ENCODE peak calls at places on chromosomes 6 and 20, in four cellular contexts. One of them, this sample, is unnamed.

GRCh38 chr6:28982476-28983266 is 22.4 kb downstream of the ZNF311 start:
- DNase-seq in AG04450: no peak
- DNase-seq in stomach: no peak
- DNase-seq in CD4-positive, CD25-positive, alpha-beta regulatory T cell: no peak
- DNase-seq in this sample: peak

GRCh38 chr6:72787521-72788031 is 165.7 kb downstream of the KCNQ5 start:
- DNase-seq in AG04450: peak
- DNase-seq in stomach: no peak
- DNase-seq in CD4-positive, CD25-positive, alpha-beta regulatory T cell: no peak
- DNase-seq in this sample: no peak

GRCh38 chr20:17872434-17872833 is 96.2 kb downstream of the SNX5 start:
- DNase-seq in AG04450: no peak
- DNase-seq in stomach: no peak
- DNase-seq in CD4-positive, CD25-positive, alpha-beta regulatory T cell: no peak
- DNase-seq in this sample: no peak

GRCh38 chr6:109349419-109349987 is 32.8 kb downstream of the CD164 start:
- DNase-seq in AG04450: peak
- DNase-seq in stomach: peak
- DNase-seq in CD4-positive, CD25-positive, alpha-beta regulatory T cell: no peak
- DNase-seq in this sample: no peak

GRCh38 chr6:75117701-75118100 is 88.2 kb downstream of the COL12A1 start:
- DNase-seq in AG04450: no peak
- DNase-seq in stomach: no peak
- DNase-seq in CD4-positive, CD25-positive, alpha-beta regulatory T cell: no peak
- DNase-seq in this sample: no peak

GRCh38 chr20:9114709-9115108 is 45.8 kb downstream of the PLCB4 start:
- DNase-seq in AG04450: no peak
- DNase-seq in stomach: no peak
- DNase-seq in CD4-positive, CD25-positive, alpha-beta regulatory T cell: no peak
- DNase-seq in this sample: no peak

GRCh38 chr20:44448753-44449546 is 26.7 kb upstream of the TTPAL start:
- DNase-seq in AG04450: no peak
- DNase-seq in stomach: no peak
- DNase-seq in CD4-positive, CD25-positive, alpha-beta regulatory T cell: no peak
- DNase-seq in this sample: peak

GRCh38 chr6:149933036-149933435 is 8.8 kb upstream of the ULBP2 start:
- DNase-seq in AG04450: no peak
- DNase-seq in stomach: no peak
- DNase-seq in CD4-positive, CD25-positive, alpha-beta regulatory T cell: no peak
- DNase-seq in this sample: no peak

GRCh38 chr20:63740070-63740500 is 509 bp downstream of the SLC2A4RG start:
- DNase-seq in AG04450: no peak
- DNase-seq in stomach: no peak
- DNase-seq in CD4-positive, CD25-positive, alpha-beta regulatory T cell: peak
- DNase-seq in this sample: no peak

GRCh38 chr20:60389882-60390281 is 431.7 kb downstream of the CDH26 start:
- DNase-seq in AG04450: no peak
- DNase-seq in stomach: no peak
- DNase-seq in CD4-positive, CD25-positive, alpha-beta regulatory T cell: no peak
- DNase-seq in this sample: no peak

GRCh38 chr6:34679552-34680255 is 16.9 kb downstream of the ILRUN start:
- DNase-seq in AG04450: no peak
- DNase-seq in stomach: no peak
- DNase-seq in CD4-positive, CD25-positive, alpha-beta regulatory T cell: no peak
- DNase-seq in this sample: no peak

GRCh38 chr6:126804255-126805064 is 314.0 kb upstream of the RSPO3 start:
- DNase-seq in AG04450: peak
- DNase-seq in stomach: no peak
- DNase-seq in CD4-positive, CD25-positive, alpha-beta regulatory T cell: no peak
- DNase-seq in this sample: peak

GRCh38 chr20:24495266-24495665 is 25.8 kb downstream of the SYNDIG1 start:
- DNase-seq in AG04450: no peak
- DNase-seq in stomach: no peak
- DNase-seq in CD4-positive, CD25-positive, alpha-beta regulatory T cell: no peak
- DNase-seq in this sample: no peak

GRCh38 chr6:7727150-7727950 is 1.5 kb downstream of the BMP6 start:
- DNase-seq in AG04450: no peak
- DNase-seq in stomach: no peak
- DNase-seq in CD4-positive, CD25-positive, alpha-beta regulatory T cell: no peak
- DNase-seq in this sample: peak

GRCh38 chr6:21899708-21900107 is 306.2 kb downstream of the SOX4 start:
- DNase-seq in AG04450: no peak
- DNase-seq in stomach: no peak
- DNase-seq in CD4-positive, CD25-positive, alpha-beta regulatory T cell: no peak
- DNase-seq in this sample: no peak
- H3K4me3 ChIP-seq in AG04450: no peak
- H3K4me3 ChIP-seq in stomach: no peak
- H3K4me3 ChIP-seq in CD4-positive, CD25-positive, alpha-beta regulatory T cell: no peak
- H3K4me3 ChIP-seq in this sample: no peak

GRCh38 chr20:19211252-19211651 is 1.2 kb upstream of the SLC24A3 start:
- DNase-seq in AG04450: no peak
- DNase-seq in stomach: no peak
- DNase-seq in CD4-positive, CD25-positive, alpha-beta regulatory T cell: no peak
- DNase-seq in this sample: no peak
- H3K4me3 ChIP-seq in AG04450: no peak
- H3K4me3 ChIP-seq in stomach: peak
- H3K4me3 ChIP-seq in CD4-positive, CD25-positive, alpha-beta regulatory T cell: no peak
- H3K4me3 ChIP-seq in this sample: no peak

GRCh38 chr6:130470777-130471176 is 105.0 kb downstream of the TMEM200A start:
- DNase-seq in AG04450: no peak
- DNase-seq in stomach: no peak
- DNase-seq in CD4-positive, CD25-positive, alpha-beta regulatory T cell: no peak
- DNase-seq in this sample: no peak
- H3K4me3 ChIP-seq in AG04450: no peak
- H3K4me3 ChIP-seq in stomach: no peak
- H3K4me3 ChIP-seq in CD4-positive, CD25-positive, alpha-beta regulatory T cell: no peak
- H3K4me3 ChIP-seq in this sample: no peak

GRCh38 chr6:110364364-110364763 is 6.2 kb upstream of the METTL24 start:
- DNase-seq in AG04450: no peak
- DNase-seq in stomach: no peak
- DNase-seq in CD4-positive, CD25-positive, alpha-beta regulatory T cell: no peak
- DNase-seq in this sample: no peak
- H3K4me3 ChIP-seq in AG04450: no peak
- H3K4me3 ChIP-seq in stomach: no peak
- H3K4me3 ChIP-seq in CD4-positive, CD25-positive, alpha-beta regulatory T cell: no peak
- H3K4me3 ChIP-seq in this sample: no peak